ENCODE peak calls at places on chromosomes 2 and 18, in five cellular contexts. One of them, this sample, is unnamed.

GRCh38 chr2:108384662-108385393 is 7.1 kb downstream of the SULT1C4 start:
- DNase-seq in AG10803: no peak
- DNase-seq in anterior cingulate cortex: no peak
- DNase-seq in prostate gland: no peak
- DNase-seq in SHP77 treated with DMSO at 0.1 percent for 48 hours: no peak
- DNase-seq in this sample: no peak

GRCh38 chr2:106885981-106886915 is at the start of gene ST6GAL2:
- DNase-seq in AG10803: no peak
- DNase-seq in anterior cingulate cortex: peak; percentile 64
- DNase-seq in prostate gland: no peak
- DNase-seq in SHP77 treated with DMSO at 0.1 percent for 48 hours: peak; percentile 27
- DNase-seq in this sample: no peak

GRCh38 chr18:72075040-72075439 is 469.1 kb downstream of the CBLN2 start:
- DNase-seq in AG10803: no peak
- DNase-seq in anterior cingulate cortex: no peak
- DNase-seq in prostate gland: no peak
- DNase-seq in SHP77 treated with DMSO at 0.1 percent for 48 hours: no peak
- DNase-seq in this sample: no peak

GRCh38 chr2:85215074-85216050 is 82.2 kb downstream of the TCF7L1 start:
- DNase-seq in AG10803: peak; percentile 98
- DNase-seq in anterior cingulate cortex: peak; percentile 66
- DNase-seq in prostate gland: peak; percentile 15
- DNase-seq in SHP77 treated with DMSO at 0.1 percent for 48 hours: no peak
- DNase-seq in this sample: no peak

GRCh38 chr2:107069890-107070289 is 183.9 kb upstream of the ST6GAL2 start:
- DNase-seq in AG10803: no peak
- DNase-seq in anterior cingulate cortex: no peak
- DNase-seq in prostate gland: no peak
- DNase-seq in SHP77 treated with DMSO at 0.1 percent for 48 hours: no peak
- DNase-seq in this sample: no peak

GRCh38 chr2:228180126-228181097 is 1.1 kb downstream of the SPHKAP start:
- DNase-seq in AG10803: no peak
- DNase-seq in anterior cingulate cortex: peak; percentile 25
- DNase-seq in prostate gland: no peak
- DNase-seq in SHP77 treated with DMSO at 0.1 percent for 48 hours: no peak
- DNase-seq in this sample: peak; percentile 39

GRCh38 chr2:242020196-242021004 is 150.9 kb downstream of the RTP5 start:
- DNase-seq in AG10803: peak; percentile 27
- DNase-seq in anterior cingulate cortex: no peak
- DNase-seq in prostate gland: no peak
- DNase-seq in SHP77 treated with DMSO at 0.1 percent for 48 hours: no peak
- DNase-seq in this sample: no peak

GRCh38 chr2:8541223-8541622 is 140.6 kb upstream of the ID2 start:
- DNase-seq in AG10803: no peak
- DNase-seq in anterior cingulate cortex: no peak
- DNase-seq in prostate gland: no peak
- DNase-seq in SHP77 treated with DMSO at 0.1 percent for 48 hours: no peak
- DNase-seq in this sample: no peak

GRCh38 chr2:133525751-133526467 is 42.4 kb downstream of the NCKAP5 start:
- DNase-seq in AG10803: no peak
- DNase-seq in anterior cingulate cortex: no peak
- DNase-seq in prostate gland: no peak
- DNase-seq in SHP77 treated with DMSO at 0.1 percent for 48 hours: no peak
- DNase-seq in this sample: no peak

GRCh38 chr2:226756131-226756530 is 43.5 kb downstream of the IRS1 start:
- DNase-seq in AG10803: peak; percentile 39
- DNase-seq in anterior cingulate cortex: no peak
- DNase-seq in prostate gland: no peak
- DNase-seq in SHP77 treated with DMSO at 0.1 percent for 48 hours: no peak
- DNase-seq in this sample: no peak

GRCh38 chr2:230864605-230865323 is at the start of gene ITM2C:
- DNase-seq in AG10803: peak; percentile 54
- DNase-seq in anterior cingulate cortex: peak; percentile 87
- DNase-seq in prostate gland: peak; percentile 61
- DNase-seq in SHP77 treated with DMSO at 0.1 percent for 48 hours: peak; percentile 16
- DNase-seq in this sample: no peak

GRCh38 chr2:58734365-58734764 is 493.2 kb upstream of the FANCL start:
- DNase-seq in AG10803: no peak
- DNase-seq in anterior cingulate cortex: no peak
- DNase-seq in prostate gland: no peak
- DNase-seq in SHP77 treated with DMSO at 0.1 percent for 48 hours: no peak
- DNase-seq in this sample: no peak

GRCh38 chr2:101829429-101829828 is 131.9 kb downstream of the MAP4K4 start:
- DNase-seq in AG10803: no peak
- DNase-seq in anterior cingulate cortex: no peak
- DNase-seq in prostate gland: no peak
- DNase-seq in SHP77 treated with DMSO at 0.1 percent for 48 hours: no peak
- DNase-seq in this sample: no peak

GRCh38 chr18:32724071-32724696 is 48.6 kb downstream of the KLHL14 start:
- DNase-seq in AG10803: no peak
- DNase-seq in anterior cingulate cortex: no peak
- DNase-seq in prostate gland: no peak
- DNase-seq in SHP77 treated with DMSO at 0.1 percent for 48 hours: no peak
- DNase-seq in this sample: no peak

GRCh38 chr18:23126352-23127056 is 8.8 kb upstream of the CABLES1 start:
- DNase-seq in AG10803: peak; percentile 69
- DNase-seq in anterior cingulate cortex: no peak
- DNase-seq in prostate gland: no peak
- DNase-seq in SHP77 treated with DMSO at 0.1 percent for 48 hours: no peak
- DNase-seq in this sample: no peak

GRCh38 chr2:238970553-238971081 is 122.7 kb downstream of the TWIST2 start:
- DNase-seq in AG10803: peak; percentile 49
- DNase-seq in anterior cingulate cortex: no peak
- DNase-seq in prostate gland: no peak
- DNase-seq in SHP77 treated with DMSO at 0.1 percent for 48 hours: peak; percentile 25
- DNase-seq in this sample: no peak

GRCh38 chr2:127157651-127158460 is 50.9 kb upstream of the BIN1 start:
- DNase-seq in AG10803: no peak
- DNase-seq in anterior cingulate cortex: no peak
- DNase-seq in prostate gland: no peak
- DNase-seq in SHP77 treated with DMSO at 0.1 percent for 48 hours: no peak
- DNase-seq in this sample: no peak

GRCh38 chr18:58699551-58699950 is 28.3 kb downstream of the MALT1 start:
- DNase-seq in AG10803: no peak
- DNase-seq in anterior cingulate cortex: no peak
- DNase-seq in prostate gland: no peak
- DNase-seq in SHP77 treated with DMSO at 0.1 percent for 48 hours: no peak
- DNase-seq in this sample: no peak

This sample was measured in NCI-H187 treated with DMSO at 0.1 percent for 48 hours.